ENCODE peak calls at places on chromosomes 2 and 18, in six cellular contexts. M, T, G, Q, U and S are unnamed samples.

GRCh38 chr2:10343191-10343590 is 40.5 kb downstream of the HPCAL1 start:
- DNase-seq in M (no peak), T (no peak), G (no peak), Q (no peak), U (peak; percentile 78), S (no peak)

GRCh38 chr2:124983595-124983994 is 958.5 kb downstream of the CNTNAP5 start:
- DNase-seq in M (no peak), T (no peak), G (no peak), Q (no peak), U (no peak), S (no peak)

GRCh38 chr2:104923665-104924064 is 69.8 kb downstream of the POU3F3 start:
- DNase-seq in M (no peak), T (no peak), G (no peak), Q (no peak), U (no peak), S (no peak)

GRCh38 chr18:35122586-35123224 is 81.5 kb downstream of the MAPRE2 start:
- DNase-seq in M (no peak), T (no peak), G (no peak), Q (peak; percentile 65), U (peak; percentile 71), S (no peak)

GRCh38 chr2:237574467-237574866 is 8.1 kb downstream of the PRLH start:
- DNase-seq in M (no peak), T (no peak), G (no peak), Q (no peak), U (no peak), S (no peak)

GRCh38 chr2:142179686-142180085 is 48.9 kb upstream of the LRP1B start:
- DNase-seq in M (no peak), T (no peak), G (no peak), Q (no peak), U (no peak), S (no peak)

GRCh38 chr2:118697771-118698170 is 149.7 kb downstream of the EN1 start:
- DNase-seq in M (no peak), T (no peak), G (no peak), Q (no peak), U (no peak), S (no peak)

GRCh38 chr2:42944744-42945415 is 152.5 kb upstream of the HAAO start:
- DNase-seq in M (peak; percentile 15), T (peak; percentile 60), G (no peak), Q (peak; percentile 56), U (peak; percentile 44), S (no peak)

GRCh38 chr2:97708608-97709007 is 4.8 kb upstream of the ZAP70 start:
- DNase-seq in M (no peak), T (no peak), G (no peak), Q (no peak), U (no peak), S (no peak)

GRCh38 chr2:174544156-174544555 is 53.4 kb downstream of the WIPF1 start:
- DNase-seq in M (no peak), T (no peak), G (no peak), Q (no peak), U (no peak), S (no peak)

GRCh38 chr2:240234503-240234951 is 94.1 kb upstream of the OTOS start:
- DNase-seq in M (no peak), T (no peak), G (no peak), Q (no peak), U (no peak), S (no peak)

GRCh38 chr18:48197819-48198218 is 211.4 kb downstream of the ZBTB7C start:
- DNase-seq in M (no peak), T (no peak), G (no peak), Q (no peak), U (no peak), S (no peak)

GRCh38 chr18:59218018-59218417 is 1.9 kb upstream of the GRP start:
- DNase-seq in M (no peak), T (no peak), G (no peak), Q (no peak), U (no peak), S (no peak)

GRCh38 chr18:3402962-3403585 is 46.9 kb upstream of the TGIF1 start:
- DNase-seq in M (no peak), T (no peak), G (no peak), Q (peak; percentile 28), U (peak; percentile 40), S (no peak)

GRCh38 chr2:15626967-15627366 is 35.3 kb downstream of the DDX1 start:
- DNase-seq in M (no peak), T (no peak), G (no peak), Q (no peak), U (no peak), S (no peak)

GRCh38 chr2:146624429-146624828 is 1220.4 kb upstream of the ACVR2A start:
- DNase-seq in M (no peak), T (no peak), G (no peak), Q (no peak), U (no peak), S (no peak)

GRCh38 chr18:77077836-77078456 is 54.6 kb downstream of the MBP start:
- DNase-seq in M (no peak), T (no peak), G (no peak), Q (no peak), U (peak; percentile 15), S (no peak)

GRCh38 chr2:237723613-237724012 is 75.0 kb upstream of the RBM44 start:
- DNase-seq in M (no peak), T (peak; percentile 51), G (no peak), Q (peak; percentile 62), U (peak; percentile 58), S (peak; percentile 38)

GRCh38 chr2:108304975-108305374 is 16.3 kb downstream of the SULT1C2 start:
- DNase-seq in M (no peak), T (no peak), G (peak; percentile 33), Q (no peak), U (no peak), S (no peak)

GRCh38 chr2:182324665-182325064 is 102.2 kb downstream of the PDE1A start:
- DNase-seq in M (no peak), T (no peak), G (no peak), Q (no peak), U (no peak), S (no peak)

DNA sequence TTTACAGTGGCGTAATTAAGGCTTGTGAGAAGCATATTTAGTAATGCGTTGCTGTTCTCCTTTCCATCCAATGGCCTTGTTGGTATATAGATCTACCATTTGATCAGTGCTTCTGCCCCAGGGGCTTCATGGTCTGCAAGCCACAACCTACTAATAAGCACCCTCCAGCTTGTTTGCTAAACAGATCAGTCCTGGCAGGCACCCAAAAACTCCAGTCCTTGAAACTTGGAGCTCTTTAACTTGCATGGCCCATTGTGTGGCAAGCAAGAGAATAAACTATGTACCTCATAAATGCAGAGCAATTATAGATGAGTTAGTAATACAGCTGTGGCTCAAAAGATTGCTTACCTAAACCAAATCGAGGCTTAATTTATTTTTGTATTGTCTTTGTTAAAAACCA is 158.5 kb downstream of the FTCDNL1 start:
- DNase-seq in M (no peak), T (no peak), G (no peak), Q (peak; percentile 11), U (no peak), S (no peak)
- TF ChIP-seq MAX in M (no peak), T (no peak), G (no peak), Q (no peak), U (no peak), S (no peak)

GRCh38 chr18:63271881-63272299 is 47.7 kb downstream of the BCL2 start:
- DNase-seq in M (no peak), T (no peak), G (no peak), Q (peak; percentile 47), U (no peak), S (peak; percentile 23)
- H3K4me3 ChIP-seq in M (no peak overlapping the region), T (no peak overlapping the region), G (no peak overlapping the region), Q (no peak overlapping the region), U (no peak overlapping the region), S (no peak overlapping the region)

DNA sequence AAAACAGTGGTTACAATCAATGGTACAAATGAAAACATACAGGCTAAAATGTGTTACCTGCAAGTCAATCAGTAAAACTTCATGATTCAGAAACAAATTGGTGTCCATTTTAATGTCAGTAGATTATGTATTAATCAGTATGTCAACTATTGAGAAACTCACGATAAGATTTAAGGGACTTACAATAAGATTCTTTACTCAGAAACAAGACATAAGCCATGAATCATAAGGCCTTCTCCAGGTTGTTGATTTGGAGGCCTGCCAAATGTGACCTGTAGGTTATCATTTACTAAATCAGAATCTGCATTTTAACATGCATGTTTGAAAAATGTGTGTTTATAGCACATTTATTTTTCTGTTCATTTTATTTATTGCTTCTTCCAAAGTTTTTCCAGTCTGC is 623.1 kb downstream of the CCDC85A start:
- DNase-seq in M (no peak), T (no peak), G (no peak), Q (no peak), U (no peak), S (no peak)
- TF ChIP-seq MAX in M (no peak), T (no peak), G (no peak), Q (no peak), U (no peak), S (no peak)

GRCh38 chr2:27766287-27766661 is 5.2 kb upstream of the MRPL33 start:
- DNase-seq in M (no peak), T (no peak), G (no peak), Q (no peak), U (no peak), S (no peak)
- H3K4me3 ChIP-seq in M (peak overlapping the region; percentile 62), T (no peak overlapping the region), G (no peak overlapping the region), Q (no peak overlapping the region), U (no peak overlapping the region), S (no peak overlapping the region)

GRCh38 chr18:74679006-74679678 is 81.5 kb downstream of the ZNF407 start:
- DNase-seq in M (no peak), T (no peak), G (peak; percentile 38), Q (no peak), U (no peak), S (no peak)
- TF ChIP-seq MAX in M (no peak), T (no peak), G (no peak), Q (no peak), U (no peak), S (no peak)

GRCh38 chr2:96164459-96165184 is 19.4 kb upstream of the DUSP2 start:
- DNase-seq in M (no peak), T (no peak), G (peak; percentile 96), Q (no peak), U (no peak), S (no peak)
- H3K4me3 ChIP-seq in M (no peak overlapping the region), T (no peak overlapping the region), G (peak overlapping the region; percentile 65), Q (no peak overlapping the region), U (no peak overlapping the region), S (no peak overlapping the region)

DNA sequence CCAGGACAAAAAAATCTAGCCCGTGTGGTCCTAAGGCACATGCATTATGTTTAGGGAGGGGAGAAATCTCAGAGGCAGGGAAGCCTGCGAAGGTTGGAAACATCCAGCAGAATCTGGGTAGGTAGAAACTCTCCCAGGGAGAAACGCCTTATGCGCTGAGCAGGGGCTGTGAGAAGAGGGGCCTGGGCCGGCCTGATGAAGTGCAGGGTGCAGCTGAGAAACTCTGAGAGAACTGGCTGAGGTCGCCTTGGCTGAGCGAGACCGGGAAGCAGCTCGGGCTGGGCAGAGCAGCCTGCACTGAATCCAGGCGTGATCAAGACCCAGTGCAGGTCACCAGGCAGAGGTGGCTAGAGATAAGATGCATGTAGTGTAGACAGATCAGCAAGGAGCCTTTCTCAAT is 15.1 kb downstream of the CHMP1B start:
- DNase-seq in M (no peak), T (no peak), G (no peak), Q (no peak), U (no peak), S (no peak)
- TF ChIP-seq MAX in M (no peak), T (no peak), G (no peak), Q (no peak), U (no peak), S (no peak)